ENCODE peak calls at places on chromosomes 16 and 17, in ten cellular contexts. R, W, Q, V, T, N, D, L, C and M are unnamed samples.

GRCh38 chr17:40547079-40547784 is 18.0 kb downstream of the CCR7 start:
- DNase-seq in V (no peak), T (no peak), Q (no peak), D (peak), C (peak), R (peak), N (no peak), W (no peak), L (peak), M (peak)

GRCh38 chr16:31273187-31273586 is 13.4 kb downstream of the ITGAM start:
- DNase-seq in D (no peak), N (no peak), Q (no peak), W (no peak), C (no peak), L (no peak), R (no peak), T (no peak), V (no peak), M (no peak)

GRCh38 chr17:58315281-58315711 is 13.3 kb downstream of the TSPOAP1 start:
- DNase-seq in C (no peak), L (no peak), T (no peak), N (no peak), V (no peak), D (no peak), W (peak), R (no peak), Q (no peak), M (no peak)

GRCh38 chr17:79388556-79389295 is 222.1 kb downstream of the RBFOX3 start:
- DNase-seq in W (peak), Q (peak), R (no peak), C (peak), D (no peak), N (peak), V (no peak), L (peak), T (peak), M (no peak)

GRCh38 chr17:41420134-41420533 is 4.3 kb downstream of the KRT37 start:
- DNase-seq in W (no peak), T (peak), C (peak), R (no peak), N (no peak), Q (no peak), D (no peak), V (no peak), L (no peak), M (no peak)

GRCh38 chr16:75029854-75030253 is 31.0 kb downstream of the ZNRF1 start:
- DNase-seq in C (no peak), D (no peak), T (peak), W (no peak), R (no peak), V (no peak), N (no peak), L (no peak), Q (peak), M (no peak)

GRCh38 chr17:9904277-9905077 is 594 bp downstream of the RCVRN start:
- DNase-seq in N (no peak), C (no peak), V (no peak), Q (no peak), T (no peak), W (peak), L (no peak), D (no peak), R (no peak), M (no peak)

GRCh38 chr17:20920813-20921199 is 122.0 kb downstream of the USP22 start:
- DNase-seq in T (peak), W (no peak), V (no peak), Q (peak), C (no peak), R (no peak), L (no peak), D (no peak), N (no peak), M (no peak)

GRCh38 chr16:48526058-48526957 is 83.7 kb downstream of the N4BP1 start:
- DNase-seq in W (peak), V (no peak), L (no peak), D (no peak), R (peak), T (no peak), Q (no peak), N (peak), C (peak), M (no peak)

GRCh38 chr16:66467611-66468010 is 40.5 kb downstream of the BEAN1 start:
- DNase-seq in Q (no peak), R (no peak), N (no peak), W (no peak), L (no peak), T (no peak), C (no peak), D (no peak), V (no peak), M (no peak)

GRCh38 chr17:16918443-16918842 is 53.5 kb downstream of the TNFRSF13B start:
- DNase-seq in N (no peak), L (no peak), V (no peak), R (no peak), W (no peak), D (no peak), C (no peak), T (no peak), Q (no peak), M (no peak)

GRCh38 chr17:58375216-58375615 is 23.2 kb upstream of the SUPT4H1 start:
- DNase-seq in N (no peak), V (no peak), L (no peak), W (no peak), C (no peak), T (no peak), Q (no peak), D (no peak), R (no peak), M (no peak)

GRCh38 chr16:57271867-57272495 is 12.5 kb downstream of the PLLP start:
- DNase-seq in Q (no peak), N (no peak), L (no peak), T (no peak), W (no peak), R (no peak), D (no peak), V (no peak), C (no peak), M (no peak)

GRCh38 chr17:18158022-18158600 is 25.5 kb upstream of the ALKBH5 start:
- DNase-seq in T (peak), N (peak), D (peak), L (peak), Q (peak), R (peak), V (peak), W (no peak), C (peak), M (peak)

GRCh38 chr17:80862978-80863377 is 128.7 kb upstream of the CHMP6 start:
- DNase-seq in D (no peak), N (no peak), V (no peak), R (no peak), L (no peak), W (no peak), T (no peak), C (no peak), Q (no peak), M (no peak)

GRCh38 chr17:80863626-80864025 is 128.0 kb upstream of the CHMP6 start:
- DNase-seq in D (no peak), W (no peak), N (no peak), C (no peak), Q (no peak), T (no peak), L (no peak), R (no peak), V (no peak), M (no peak)

GRCh38 chr17:80868022-80868609 is 123.5 kb upstream of the CHMP6 start:
- DNase-seq in C (no peak), Q (no peak), L (no peak), W (no peak), V (no peak), R (no peak), T (no peak), N (no peak), D (no peak), M (no peak)

GRCh38 chr17:80864751-80865150 is 126.9 kb upstream of the CHMP6 start:
- DNase-seq in V (no peak), C (no peak), N (no peak), Q (no peak), T (no peak), R (no peak), L (no peak), W (no peak), D (no peak), M (no peak)

GRCh38 chr17:80866050-80866793 is 125.4 kb upstream of the CHMP6 start:
- DNase-seq in C (peak), V (peak), D (peak), Q (peak), W (peak), L (peak), T (peak), R (no peak), N (peak), M (peak)
- TF ChIP-seq CTCF in C (peak), V (peak), D (peak), Q (peak), W (peak), L (peak), T (peak), R (peak), N (peak), M (no peak)

DNA sequence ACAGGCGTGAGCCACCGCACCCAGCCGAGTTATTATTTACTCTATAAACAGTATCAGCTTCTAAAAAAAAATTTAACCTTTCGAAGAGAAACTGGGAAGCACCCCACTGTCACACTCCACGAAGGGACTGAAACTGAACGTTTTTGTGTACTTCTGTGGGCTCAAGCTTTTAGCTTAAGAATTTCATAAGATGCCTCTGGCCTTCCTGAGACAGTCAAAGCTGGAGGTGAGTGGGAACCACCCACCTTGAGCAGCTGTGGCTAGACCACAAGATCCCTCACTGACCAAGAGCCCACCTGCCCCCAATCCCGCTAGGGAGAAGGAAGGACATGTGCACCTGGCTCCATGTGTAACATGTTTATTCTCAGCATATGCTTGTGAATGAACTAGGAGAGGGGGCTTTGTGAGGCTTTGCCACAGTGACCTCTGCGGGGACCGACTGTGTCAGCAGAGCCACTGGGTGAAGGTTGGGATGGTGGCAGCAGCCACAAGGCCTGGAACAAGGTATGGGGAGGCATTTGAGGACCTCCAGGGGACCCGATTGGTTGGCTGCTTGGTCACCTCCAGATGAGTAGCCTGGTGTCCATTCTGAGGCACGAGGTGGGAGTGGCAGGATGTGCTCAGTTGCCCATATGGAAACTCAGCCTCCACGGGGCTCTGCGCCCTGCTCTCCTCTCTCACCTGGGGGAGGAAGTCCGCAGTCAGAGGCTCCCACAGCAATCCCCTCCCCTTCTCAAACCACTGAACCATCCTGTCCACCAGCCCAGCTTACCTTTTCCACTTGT is 4.8 kb downstream of the DPEP3 start:
- DNase-seq in W (no peak), Q (no peak), R (no peak), N (no peak), L (no peak), C (no peak), V (no peak), T (no peak), D (no peak), M (no peak)
- TF ChIP-seq CTCF in W (no peak), Q (no peak), R (no peak), N (no peak), L (no peak), C (no peak), V (no peak), T (no peak), D (no peak), M (no peak)

GRCh38 chr17:36746654-36747053 is 145.3 kb downstream of the MRM1 start:
- DNase-seq in D (no peak), N (no peak), T (no peak), C (no peak), Q (no peak), V (no peak), L (no peak), W (no peak), R (no peak), M (no peak)
- TF ChIP-seq CTCF in D (no peak), N (no peak), T (no peak), C (no peak), Q (no peak), V (no peak), L (no peak), W (no peak), R (no peak), M (no peak)

DNA sequence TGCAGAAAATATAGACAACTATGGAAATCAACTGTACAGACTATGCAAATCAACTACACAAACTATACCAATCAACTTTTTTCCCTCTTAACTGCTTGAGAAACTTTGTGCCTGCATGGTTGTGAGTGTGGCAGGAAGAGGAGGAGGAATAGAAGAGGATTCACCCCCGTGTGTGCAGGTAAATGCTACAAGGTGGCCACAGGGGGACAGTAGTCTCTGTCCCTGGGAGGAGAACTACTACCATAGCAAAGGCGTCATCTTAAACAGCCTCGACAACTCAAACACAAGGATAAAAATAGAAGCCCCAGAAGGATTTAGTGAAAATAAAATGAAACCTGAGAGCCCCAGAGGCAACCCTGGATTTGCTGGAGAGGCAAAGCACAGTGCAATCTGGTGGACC is 199.6 kb upstream of the DYNLRB2 start:
- DNase-seq in N (no peak), Q (no peak), R (no peak), T (no peak), L (no peak), V (no peak), C (no peak), D (no peak), W (no peak), M (no peak)
- TF ChIP-seq CTCF in N (no peak), Q (no peak), R (no peak), T (no peak), L (no peak), V (no peak), C (no peak), D (no peak), W (no peak), M (no peak)

GRCh38 chr16:3401719-3402397 is 843 bp downstream of the ZNF174 start:
- DNase-seq in C (peak), R (no peak), T (peak), D (no peak), Q (peak), V (no peak), W (no peak), L (no peak), N (peak), M (no peak)
- TF ChIP-seq CTCF in C (no peak), R (no peak), T (no peak), D (no peak), Q (no peak), V (no peak), W (no peak), L (no peak), N (no peak), M (no peak)

GRCh38 chr17:66789961-66790421 is 44.9 kb upstream of the CACNG5 start:
- DNase-seq in L (no peak), V (no peak), D (no peak), W (no peak), R (no peak), N (no peak), C (no peak), T (peak), Q (no peak), M (no peak)

GRCh38 chr17:66787914-66788313 is 47.0 kb upstream of the CACNG5 start:
- DNase-seq in V (no peak), D (no peak), R (no peak), Q (no peak), N (no peak), C (no peak), T (no peak), L (no peak), W (no peak), M (no peak)

GRCh38 chr17:66791337-66791736 is 43.6 kb upstream of the CACNG5 start:
- DNase-seq in L (no peak), V (no peak), N (no peak), W (no peak), D (no peak), Q (no peak), R (no peak), T (no peak), C (no peak), M (no peak)

GRCh38 chr17:66789093-66789492 is 45.8 kb upstream of the CACNG5 start:
- DNase-seq in N (no peak), Q (no peak), V (no peak), W (no peak), R (no peak), D (no peak), T (no peak), C (no peak), L (no peak), M (no peak)

GRCh38 chr17:66790476-66791061 is 44.3 kb upstream of the CACNG5 start:
- DNase-seq in R (no peak), T (no peak), N (no peak), D (no peak), W (no peak), Q (no peak), V (no peak), C (no peak), L (no peak), M (no peak)
- TF ChIP-seq CTCF in R (no peak), T (no peak), N (no peak), D (no peak), W (no peak), Q (no peak), V (no peak), C (no peak), L (no peak), M (no peak)

DNA sequence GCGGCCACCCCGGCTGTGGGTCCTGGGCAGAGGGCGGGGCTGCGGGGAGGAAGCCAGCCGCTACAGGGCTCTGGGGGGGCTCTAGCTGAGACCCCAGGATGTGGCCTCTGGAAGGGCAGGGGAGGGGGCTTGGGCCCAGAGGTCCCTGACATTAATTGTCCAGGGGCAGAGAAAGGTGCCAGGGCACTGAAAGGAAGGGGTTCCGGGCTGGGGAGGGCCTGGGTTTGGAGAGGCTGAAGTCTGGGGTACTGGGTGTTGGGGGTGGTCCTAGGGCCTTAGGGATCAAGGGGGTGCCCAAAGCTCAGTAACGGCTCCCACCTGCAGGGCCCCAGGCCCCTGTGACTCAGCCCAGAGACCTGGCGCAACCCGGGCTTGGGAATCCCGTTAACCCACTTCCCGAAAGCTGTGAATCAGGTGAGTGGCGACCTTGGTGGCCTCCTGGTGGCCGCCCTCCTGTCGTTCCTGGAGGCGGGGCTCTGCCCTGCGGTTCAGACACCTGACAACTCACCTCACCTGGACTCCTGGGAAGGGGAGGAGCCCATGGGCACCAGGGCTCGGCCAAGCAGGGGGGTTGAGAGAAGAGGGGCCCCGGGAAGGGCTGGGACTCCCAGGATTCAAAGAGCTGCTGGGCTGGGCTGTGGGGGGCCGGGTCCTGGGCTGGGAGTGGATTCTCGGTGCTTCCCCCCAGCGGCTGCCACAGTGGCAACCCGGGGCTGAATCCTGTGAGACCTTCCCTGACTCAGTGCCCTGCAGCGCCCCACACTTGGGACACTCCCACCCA is 465 bp upstream of the PRSS22 start:
- DNase-seq in R (no peak), N (no peak), T (no peak), Q (no peak), C (peak), L (peak), W (no peak), V (no peak), D (no peak), M (no peak)
- TF ChIP-seq CTCF in R (peak), N (no peak), T (no peak), Q (no peak), C (no peak), L (no peak), W (no peak), V (no peak), D (no peak), M (no peak)

DNA sequence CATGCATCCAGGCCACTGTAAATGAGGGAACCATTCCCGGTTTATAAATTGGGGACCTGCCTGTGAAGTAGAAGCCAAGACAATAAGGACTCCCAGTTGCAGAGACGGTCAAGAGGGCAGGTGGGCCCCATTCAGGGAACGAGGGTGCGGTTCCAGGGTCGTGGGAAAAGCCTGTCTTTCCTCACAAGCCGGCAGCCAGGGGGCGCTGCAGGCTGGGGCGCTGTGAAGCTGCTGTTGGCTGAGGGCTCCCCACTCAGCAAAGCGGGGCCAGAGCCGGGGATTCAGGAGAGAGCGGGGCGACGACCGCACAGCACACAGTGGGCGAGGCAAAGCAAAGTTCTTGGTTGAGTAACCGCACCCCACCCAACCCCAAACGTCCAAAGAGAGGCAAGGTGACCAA is 24.9 kb downstream of the CDRT15 start:
- DNase-seq in R (no peak), C (no peak), T (no peak), L (no peak), W (peak), Q (peak), D (no peak), N (no peak), V (no peak), M (peak)
- TF ChIP-seq CTCF in R (peak), C (no peak), T (peak), L (peak), W (no peak), Q (peak), D (peak), N (no peak), V (no peak), M (no peak)

GRCh38 chr17:1160591-1161041 is 19.2 kb downstream of the ABR start:
- DNase-seq in T (no peak), W (no peak), Q (no peak), R (no peak), L (no peak), C (no peak), N (no peak), D (no peak), V (no peak), M (no peak)
- TF ChIP-seq CTCF in T (no peak), W (no peak), Q (no peak), R (no peak), L (no peak), C (no peak), N (no peak), D (no peak), V (no peak), M (no peak)